ENCODE peak calls at places on chromosomes 2 and 18, in seven cellular contexts. D is SK-N-SH, O is GM12878, X is stomach, Q is mammary epithelial cell, M is A549, S is gastrocnemius medialis. B is an unnamed sample.

GRCh38 chr2:165795011-165795410 is 964 bp upstream of the GALNT3 start:
- DNase-seq in D (no peak), O (no peak), X (no peak), Q (peak), M (no peak), S (no peak), B (no peak)

GRCh38 chr2:98669675-98670074 is 61.3 kb downstream of the MGAT4A start:
- DNase-seq in D (no peak), O (no peak), X (no peak), Q (no peak), M (no peak), S (no peak), B (no peak)

GRCh38 chr18:3540805-3541548 is 91.0 kb downstream of the TGIF1 start:
- DNase-seq in D (no peak), O (no peak), X (no peak), Q (peak), M (no peak), S (no peak), B (no peak)

GRCh38 chr18:77000527-77000926 is 132.1 kb downstream of the MBP start:
- DNase-seq in D (peak), O (no peak), X (peak), Q (peak), M (peak), S (no peak), B (peak)

GRCh38 chr2:127047716-127048617 is 59.0 kb downstream of the BIN1 start:
- DNase-seq in D (peak), O (no peak), X (peak), Q (no peak), M (no peak), S (no peak), B (no peak)

GRCh38 chr2:236899945-236900640 is 185.6 kb upstream of the COPS8 start:
- DNase-seq in D (no peak), O (no peak), X (no peak), Q (no peak), M (no peak), S (no peak), B (no peak)

GRCh38 chr2:238965371-238966273 is 117.7 kb downstream of the TWIST2 start:
- DNase-seq in D (no peak), O (no peak), X (no peak), Q (no peak), M (no peak), S (no peak), B (no peak)

GRCh38 chr2:18149660-18150246 is 271.3 kb downstream of the KCNS3 start:
- DNase-seq in D (peak), O (no peak), X (no peak), Q (peak), M (peak), S (no peak), B (no peak)

GRCh38 chr2:113877651-113878594 is 12.0 kb upstream of the ACTR3 start:
- DNase-seq in D (peak), O (no peak), X (no peak), Q (peak), M (no peak), S (no peak), B (no peak)

GRCh38 chr2:238504181-238504711 is 77.5 kb downstream of the ASB1 start:
- DNase-seq in D (no peak), O (no peak), X (no peak), Q (no peak), M (no peak), S (no peak), B (no peak)

GRCh38 chr2:77566131-77566530 is 44.0 kb upstream of the LRRTM4 start:
- DNase-seq in D (no peak), O (no peak), X (no peak), Q (no peak), M (no peak), S (no peak), B (no peak)

GRCh38 chr2:217166241-217166640 is 306.4 kb upstream of the TNP1 start:
- DNase-seq in D (peak), O (peak), X (no peak), Q (peak), M (no peak), S (no peak), B (no peak)

GRCh38 chr2:191166111-191166755 is 15.4 kb upstream of the STAT4 start:
- DNase-seq in D (no peak), O (no peak), X (no peak), Q (peak), M (no peak), S (no peak), B (no peak)

GRCh38 chr2:47038656-47039501 is 116.2 kb downstream of the STPG4 start:
- DNase-seq in D (no peak), O (peak), X (no peak), Q (no peak), M (no peak), S (no peak), B (no peak)

GRCh38 chr2:179884193-179884592 is 22.8 kb upstream of the ZNF385B start:
- DNase-seq in D (no peak), O (no peak), X (no peak), Q (no peak), M (no peak), S (no peak), B (no peak)

GRCh38 chr2:202278944-202279343 is 13.4 kb downstream of the NOP58 start:
- DNase-seq in D (peak), O (no peak), X (no peak), Q (peak), M (peak), S (no peak), B (no peak)

GRCh38 chr2:72719416-72719815 is 106.4 kb downstream of the EXOC6B start:
- DNase-seq in D (no peak), O (no peak), X (no peak), Q (peak), M (no peak), S (no peak), B (no peak)

GRCh38 chr2:63078852-63079606 is 28.4 kb downstream of the OTX1 start:
- DNase-seq in D (peak), O (no peak), X (no peak), Q (peak), M (no peak), S (no peak), B (no peak)

GRCh38 chr18:25275414-25276001 is 76.5 kb downstream of the ZNF521 start:
- DNase-seq in D (no peak), O (no peak), X (no peak), Q (no peak), M (no peak), S (no peak), B (no peak)

GRCh38 chr2:117983040-117983439 is 30.8 kb downstream of the CCDC93 start:
- DNase-seq in D (no peak), O (no peak), X (no peak), Q (no peak), M (no peak), S (no peak), B (no peak)

GRCh38 chr2:237482485-237482884 is 4.6 kb upstream of the MLPH start:
- DNase-seq in D (peak), O (no peak), X (peak), Q (no peak), M (no peak), S (peak), B (no peak)

GRCh38 chr2:121237336-121237979 is 47.5 kb downstream of the TFCP2L1 start:
- DNase-seq in D (no peak), O (no peak), X (no peak), Q (no peak), M (no peak), S (no peak), B (no peak)

GRCh38 chr18:25786778-25787177 is 303.6 kb downstream of the SS18 start:
- DNase-seq in D (no peak), O (no peak), X (no peak), Q (peak), M (no peak), S (no peak), B (no peak)

DNA sequence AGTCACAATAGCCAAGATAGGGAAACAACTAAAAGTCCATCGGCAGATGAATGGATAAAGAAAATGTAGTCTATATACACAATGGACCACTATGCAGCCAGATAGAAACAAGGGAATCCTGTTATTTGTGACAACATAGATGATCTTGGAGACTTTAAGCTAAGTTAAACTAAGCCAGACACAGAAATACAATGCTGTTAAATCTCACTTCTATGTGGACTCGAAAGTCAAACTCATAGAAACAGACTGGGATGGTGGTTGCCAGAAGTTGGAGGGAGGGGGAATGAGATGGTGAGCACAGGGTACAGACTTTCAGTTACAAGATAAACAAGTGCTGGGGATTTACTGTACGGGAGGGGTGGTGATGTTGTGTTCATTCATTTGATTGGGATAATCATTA is 5.4 kb upstream of the CNDP1 start:
- DNase-seq in D (no peak), O (no peak), X (peak), Q (no peak), M (no peak), S (no peak), B (no peak)
- H3K27ac ChIP-seq in D (no peak), O (no peak), X (no peak), Q (no peak), M (no peak), S (no peak), B (no peak)

GRCh38 chr2:20198001-20198400 is 26.9 kb downstream of the SDC1 start:
- DNase-seq in D (no peak), O (no peak), X (peak), Q (no peak), M (no peak), S (no peak), B (no peak)
- H3K27ac ChIP-seq in D (no peak), O (no peak), X (peak), Q (no peak), M (peak), S (no peak), B (no peak)

GRCh38 chr18:78722391-78722790 is 257.2 kb upstream of the SALL3 start:
- DNase-seq in D (no peak), O (no peak), X (no peak), Q (no peak), M (no peak), S (no peak), B (no peak)

GRCh38 chr18:78721986-78722385 is 257.6 kb upstream of the SALL3 start:
- DNase-seq in D (no peak), O (no peak), X (no peak), Q (no peak), M (no peak), S (no peak), B (no peak)

GRCh38 chr18:78724214-78724834 is 255.3 kb upstream of the SALL3 start:
- DNase-seq in D (no peak), O (no peak), X (peak), Q (no peak), M (no peak), S (no peak), B (no peak)

GRCh38 chr18:78721281-78721949 is 258.2 kb upstream of the SALL3 start:
- DNase-seq in D (no peak), O (no peak), X (no peak), Q (no peak), M (no peak), S (no peak), B (no peak)

DNA sequence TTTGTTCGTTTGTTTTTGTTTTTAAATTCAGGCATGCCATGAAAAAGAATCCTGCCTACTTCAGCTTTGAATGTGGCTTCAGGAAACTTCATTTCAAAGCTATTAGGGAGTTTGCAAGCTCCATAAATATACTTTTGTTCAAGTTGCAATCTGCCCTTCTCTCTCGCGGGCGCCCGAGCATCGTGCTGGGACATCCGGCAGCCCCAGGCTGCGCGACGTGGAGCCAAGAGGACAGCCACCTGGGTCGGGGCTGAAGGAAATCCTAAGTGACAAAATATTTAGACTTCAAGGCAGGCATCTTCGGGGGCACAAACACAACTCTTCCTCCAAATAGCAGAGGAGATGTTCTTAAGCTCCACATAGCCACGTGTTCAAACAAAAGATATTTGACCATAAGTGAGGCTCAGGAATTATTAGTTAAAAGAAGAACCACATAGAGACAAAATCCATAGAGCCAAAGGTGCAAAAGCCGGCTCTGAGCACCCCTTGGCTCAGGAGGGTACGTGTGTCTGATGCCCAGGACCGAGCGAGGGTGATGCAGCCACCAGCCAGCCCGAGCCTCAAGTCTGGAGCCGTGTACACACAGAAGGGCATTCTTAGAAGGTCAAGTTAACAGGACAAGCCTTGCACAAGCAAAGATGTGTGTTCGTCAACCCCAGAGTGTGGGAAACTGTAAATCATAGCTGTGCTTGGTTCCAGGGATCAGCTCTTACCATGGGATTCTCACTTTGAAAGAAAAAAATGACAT is 256.5 kb upstream of the SALL3 start:
- DNase-seq in D (no peak), O (no peak), X (peak), Q (no peak), M (no peak), S (no peak), B (no peak)
- H3K27ac ChIP-seq in D (no peak), O (no peak), X (no peak), Q (no peak), M (no peak), S (no peak), B (no peak)

GRCh38 chr2:196725218-196725617 is 74.3 kb downstream of the GTF3C3 start:
- DNase-seq in D (no peak), O (no peak), X (no peak), Q (no peak), M (no peak), S (no peak), B (no peak)
- H3K27ac ChIP-seq in D (no peak), O (no peak), X (no peak), Q (no peak), M (no peak), S (no peak), B (no peak)

GRCh38 chr2:226790436-226790835 is 9.2 kb downstream of the IRS1 start:
- DNase-seq in D (no peak), O (no peak), X (no peak), Q (no peak), M (no peak), S (peak), B (no peak)
- H3K27ac ChIP-seq in D (no peak), O (no peak), X (peak), Q (no peak), M (peak), S (peak), B (no peak)

DNA sequence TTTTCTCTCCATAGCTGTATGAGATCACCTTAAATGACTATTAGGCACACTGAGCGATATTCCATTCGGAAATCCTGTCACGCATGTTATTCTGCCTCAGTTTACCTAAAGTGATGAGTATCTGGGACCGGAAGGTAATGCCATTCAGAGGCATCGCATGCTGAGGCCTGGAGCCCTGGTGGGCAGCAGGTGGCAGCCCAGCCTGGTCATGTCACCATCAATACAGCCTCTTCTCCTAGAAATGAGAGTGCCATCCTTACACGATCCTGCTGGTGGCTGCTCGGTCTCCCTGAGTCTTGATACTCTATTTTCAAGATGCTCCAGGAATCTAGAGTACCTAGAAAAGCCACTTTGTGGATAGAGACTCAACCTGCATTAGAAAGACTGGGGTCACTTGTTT is 119.8 kb downstream of the EIPR1 start:
- DNase-seq in D (no peak), O (no peak), X (no peak), Q (no peak), M (no peak), S (no peak), B (no peak)
- H3K27ac ChIP-seq in D (no peak), O (no peak), X (no peak), Q (no peak), M (no peak), S (no peak), B (no peak)

GRCh38 chr2:147491491-147491890 is 353.3 kb upstream of the ACVR2A start:
- DNase-seq in D (no peak), O (no peak), X (no peak), Q (no peak), M (no peak), S (no peak), B (no peak)

GRCh38 chr2:147487286-147487979 is 357.4 kb upstream of the ACVR2A start:
- DNase-seq in D (no peak), O (no peak), X (no peak), Q (no peak), M (no peak), S (no peak), B (no peak)

GRCh38 chr2:147487980-147488289 is 356.9 kb upstream of the ACVR2A start:
- DNase-seq in D (no peak), O (no peak), X (no peak), Q (no peak), M (no peak), S (no peak), B (no peak)

GRCh38 chr2:147490612-147491261 is 354.1 kb upstream of the ACVR2A start:
- DNase-seq in D (no peak), O (no peak), X (no peak), Q (no peak), M (no peak), S (no peak), B (no peak)

GRCh38 chr2:147488472-147488871 is 356.4 kb upstream of the ACVR2A start:
- DNase-seq in D (no peak), O (no peak), X (no peak), Q (no peak), M (no peak), S (no peak), B (no peak)
- H3K27ac ChIP-seq in D (no peak), O (no peak), X (no peak), Q (no peak), M (no peak), S (no peak), B (no peak)